ENCODE peak calls at places on chromosomes 5 and 9, in seven cellular contexts. One of them, this sample, is unnamed.
A peak's percentile ranks its signal among the peaks of the same experiment; 100 is the strongest.

GRCh38 chr9:119838210-119838609 is 469.0 kb upstream of the BRINP1 start:
- DNase-seq in fibroblast of lung: no peak
- DNase-seq in HCT116: no peak
- DNase-seq in mammary epithelial cell: no peak
- DNase-seq in PC-3: no peak
- DNase-seq in neural progenitor cell: no peak
- DNase-seq in HepG2: no peak
- DNase-seq in this sample: no peak

GRCh38 chr9:4640027-4640426 is 22.1 kb upstream of the PLPP6 start:
- DNase-seq in fibroblast of lung: peak; percentile 17
- DNase-seq in HCT116: peak; percentile 31
- DNase-seq in mammary epithelial cell: no peak
- DNase-seq in PC-3: peak; percentile 27
- DNase-seq in neural progenitor cell: peak; percentile 48
- DNase-seq in HepG2: peak; percentile 15
- DNase-seq in this sample: peak; percentile 46

GRCh38 chr5:154285661-154286408 is 95.3 kb downstream of the GALNT10 start:
- DNase-seq in fibroblast of lung: no peak
- DNase-seq in HCT116: no peak
- DNase-seq in mammary epithelial cell: no peak
- DNase-seq in PC-3: peak; percentile 78
- DNase-seq in neural progenitor cell: peak; percentile 18
- DNase-seq in HepG2: peak; percentile 52
- DNase-seq in this sample: peak; percentile 74

GRCh38 chr9:18359335-18359734 is 114.6 kb upstream of the ADAMTSL1 start:
- DNase-seq in fibroblast of lung: peak; percentile 28
- DNase-seq in HCT116: no peak
- DNase-seq in mammary epithelial cell: peak; percentile 48
- DNase-seq in PC-3: peak; percentile 35
- DNase-seq in neural progenitor cell: no peak
- DNase-seq in HepG2: no peak
- DNase-seq in this sample: peak; percentile 90

GRCh38 chr5:150304481-150305081 is 1.9 kb upstream of the ARSI start:
- DNase-seq in fibroblast of lung: no peak
- DNase-seq in HCT116: no peak
- DNase-seq in mammary epithelial cell: no peak
- DNase-seq in PC-3: no peak
- DNase-seq in neural progenitor cell: no peak
- DNase-seq in HepG2: no peak
- DNase-seq in this sample: no peak

GRCh38 chr5:109844148-109844547 is 154.4 kb downstream of the MAN2A1 start:
- DNase-seq in fibroblast of lung: peak; percentile 42
- DNase-seq in HCT116: no peak
- DNase-seq in mammary epithelial cell: no peak
- DNase-seq in PC-3: peak; percentile 55
- DNase-seq in neural progenitor cell: no peak
- DNase-seq in HepG2: no peak
- DNase-seq in this sample: peak; percentile 22

GRCh38 chr9:129752915-129753724 is at the start of gene PTGES:
- DNase-seq in fibroblast of lung: peak; percentile 83
- DNase-seq in HCT116: peak; percentile 40
- DNase-seq in mammary epithelial cell: peak; percentile 84
- DNase-seq in PC-3: peak; percentile 75
- DNase-seq in neural progenitor cell: peak; percentile 79
- DNase-seq in HepG2: no peak
- DNase-seq in this sample: peak; percentile 94

GRCh38 chr5:39713224-39713911 is 288.6 kb upstream of the DAB2 start:
- DNase-seq in fibroblast of lung: peak; percentile 43
- DNase-seq in HCT116: no peak
- DNase-seq in mammary epithelial cell: no peak
- DNase-seq in PC-3: peak; percentile 93
- DNase-seq in neural progenitor cell: no peak
- DNase-seq in HepG2: no peak
- DNase-seq in this sample: peak; percentile 49

GRCh38 chr9:127867356-127868277 is 9.9 kb downstream of the AK1 start:
- DNase-seq in fibroblast of lung: no peak
- DNase-seq in HCT116: no peak
- DNase-seq in mammary epithelial cell: no peak
- DNase-seq in PC-3: no peak
- DNase-seq in neural progenitor cell: peak; percentile 37
- DNase-seq in HepG2: no peak
- DNase-seq in this sample: no peak

GRCh38 chr9:26157411-26157810 is 479.2 kb upstream of the TUSC1 start:
- DNase-seq in fibroblast of lung: no peak
- DNase-seq in HCT116: no peak
- DNase-seq in mammary epithelial cell: no peak
- DNase-seq in PC-3: no peak
- DNase-seq in neural progenitor cell: no peak
- DNase-seq in HepG2: no peak
- DNase-seq in this sample: no peak

GRCh38 chr9:22693151-22693550 is 246.5 kb downstream of the DMRTA1 start:
- DNase-seq in fibroblast of lung: peak; percentile 4
- DNase-seq in HCT116: no peak
- DNase-seq in mammary epithelial cell: no peak
- DNase-seq in PC-3: peak; percentile 9
- DNase-seq in neural progenitor cell: no peak
- DNase-seq in HepG2: no peak
- DNase-seq in this sample: peak; percentile 39

GRCh38 chr5:175059687-175060194 is 335.4 kb downstream of the MSX2 start:
- DNase-seq in fibroblast of lung: peak; percentile 61
- DNase-seq in HCT116: peak; percentile 10
- DNase-seq in mammary epithelial cell: no peak
- DNase-seq in PC-3: no peak
- DNase-seq in neural progenitor cell: peak; percentile 90
- DNase-seq in HepG2: peak; percentile 24
- DNase-seq in this sample: peak; percentile 6

GRCh38 chr9:136820947-136821332 is 13.2 kb downstream of the RABL6 start:
- DNase-seq in fibroblast of lung: peak; percentile 30
- DNase-seq in HCT116: no peak
- DNase-seq in mammary epithelial cell: no peak
- DNase-seq in PC-3: no peak
- DNase-seq in neural progenitor cell: peak; percentile 41
- DNase-seq in HepG2: no peak
- DNase-seq in this sample: no peak

GRCh38 chr5:59069438-59070079 is 486.7 kb downstream of the RAB3C start:
- DNase-seq in fibroblast of lung: peak; percentile 93
- DNase-seq in HCT116: no peak
- DNase-seq in mammary epithelial cell: peak; percentile 69
- DNase-seq in PC-3: peak; percentile 76
- DNase-seq in neural progenitor cell: no peak
- DNase-seq in HepG2: peak; percentile 68
- DNase-seq in this sample: peak; percentile 96

GRCh38 chr5:92704590-92704989 is 876.4 kb downstream of the NR2F1-AS1 start:
- DNase-seq in fibroblast of lung: no peak
- DNase-seq in HCT116: no peak
- DNase-seq in mammary epithelial cell: no peak
- DNase-seq in PC-3: no peak
- DNase-seq in neural progenitor cell: no peak
- DNase-seq in HepG2: no peak
- DNase-seq in this sample: peak; percentile 66

GRCh38 chr9:95822583-95823431 is 52.7 kb upstream of the ERCC6L2 start:
- DNase-seq in fibroblast of lung: peak; percentile 96
- DNase-seq in HCT116: peak; percentile 2
- DNase-seq in mammary epithelial cell: peak; percentile 73
- DNase-seq in PC-3: peak; percentile 89
- DNase-seq in neural progenitor cell: no peak
- DNase-seq in HepG2: no peak
- DNase-seq in this sample: peak; percentile 72

GRCh38 chr5:6480133-6481051 is 31.7 kb downstream of the UBE2QL1 start:
- DNase-seq in fibroblast of lung: no peak
- DNase-seq in HCT116: no peak
- DNase-seq in mammary epithelial cell: no peak
- DNase-seq in PC-3: peak; percentile 27
- DNase-seq in neural progenitor cell: peak; percentile 15
- DNase-seq in HepG2: no peak
- DNase-seq in this sample: no peak

GRCh38 chr9:18184034-18184800 is 289.7 kb upstream of the ADAMTSL1 start:
- DNase-seq in fibroblast of lung: no peak
- DNase-seq in HCT116: no peak
- DNase-seq in mammary epithelial cell: no peak
- DNase-seq in PC-3: no peak
- DNase-seq in neural progenitor cell: no peak
- DNase-seq in HepG2: no peak
- DNase-seq in this sample: no peak

GRCh38 chr5:138458856-138459255 is 6.4 kb upstream of the EGR1 start:
- DNase-seq in fibroblast of lung: no peak
- DNase-seq in HCT116: no peak
- DNase-seq in mammary epithelial cell: no peak
- DNase-seq in PC-3: no peak
- DNase-seq in neural progenitor cell: no peak
- DNase-seq in HepG2: no peak
- DNase-seq in this sample: no peak

GRCh38 chr5:22908129-22908528 is 55.0 kb upstream of the CDH12 start:
- DNase-seq in fibroblast of lung: peak; percentile 87
- DNase-seq in HCT116: no peak
- DNase-seq in mammary epithelial cell: peak; percentile 40
- DNase-seq in PC-3: peak; percentile 25
- DNase-seq in neural progenitor cell: no peak
- DNase-seq in HepG2: no peak
- DNase-seq in this sample: no peak

GRCh38 chr5:160970605-160971191 is 118.7 kb upstream of the ATP10B start:
- DNase-seq in fibroblast of lung: peak; percentile 1
- DNase-seq in HCT116: no peak
- DNase-seq in mammary epithelial cell: peak; percentile 24
- DNase-seq in PC-3: no peak
- DNase-seq in neural progenitor cell: peak; percentile 49
- DNase-seq in HepG2: no peak
- DNase-seq in this sample: peak; percentile 47

GRCh38 chr5:91438871-91439270 is 55.8 kb upstream of the ARRDC3 start:
- DNase-seq in fibroblast of lung: no peak
- DNase-seq in HCT116: peak; percentile 34
- DNase-seq in mammary epithelial cell: peak; percentile 3
- DNase-seq in PC-3: peak; percentile 41
- DNase-seq in neural progenitor cell: peak; percentile 3
- DNase-seq in HepG2: peak; percentile 4
- DNase-seq in this sample: no peak

DNA sequence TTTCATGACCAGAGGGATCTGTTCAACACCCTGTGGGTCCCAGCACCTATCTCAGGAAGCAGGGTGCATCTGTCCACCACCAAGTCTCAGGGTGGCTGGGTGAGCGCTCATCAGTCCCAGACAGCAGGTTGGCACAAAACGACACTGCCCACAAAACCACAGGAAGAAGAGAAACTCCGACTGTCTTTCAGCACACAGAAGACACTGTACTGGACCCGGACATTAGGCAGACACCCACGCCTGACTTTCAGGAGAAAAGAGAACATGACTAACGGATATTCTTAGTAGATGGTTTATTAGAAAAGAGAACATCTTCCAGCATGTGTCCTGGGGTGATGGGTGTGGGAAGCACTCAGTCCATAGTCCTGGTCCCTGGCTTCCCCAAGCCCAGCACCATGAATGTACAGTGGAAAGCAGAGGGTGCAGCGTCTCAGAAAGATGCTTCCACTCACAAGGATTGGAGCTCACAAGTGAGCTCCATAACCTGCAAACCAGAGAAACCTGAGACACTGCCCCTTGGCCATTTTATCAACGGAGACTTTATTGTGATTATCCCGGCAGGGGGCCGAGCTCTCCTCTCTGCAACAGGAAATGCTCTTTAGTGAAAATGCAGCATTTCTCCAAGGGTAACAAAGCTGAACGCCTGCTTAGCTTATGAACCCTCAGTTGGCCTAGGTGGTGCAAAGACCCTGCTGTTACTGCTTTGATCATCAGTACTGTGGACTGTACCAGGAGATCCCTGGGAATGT is 35.8 kb upstream of the LCP2 start:
- DNase-seq in fibroblast of lung: no peak
- DNase-seq in HCT116: no peak
- DNase-seq in mammary epithelial cell: peak; percentile 50
- DNase-seq in PC-3: no peak
- DNase-seq in neural progenitor cell: peak; percentile 68
- DNase-seq in HepG2: no peak
- DNase-seq in this sample: peak; percentile 35
- H3K27ac ChIP-seq in fibroblast of lung: no peak overlapping the region
- H3K27ac ChIP-seq in HCT116: no peak overlapping the region
- H3K27ac ChIP-seq in mammary epithelial cell: no peak overlapping the region
- H3K27ac ChIP-seq in PC-3: no peak overlapping the region
- H3K27ac ChIP-seq in neural progenitor cell: no peak overlapping the region
- H3K27ac ChIP-seq in HepG2: no peak overlapping the region
- H3K27ac ChIP-seq in this sample: no peak overlapping the region

DNA sequence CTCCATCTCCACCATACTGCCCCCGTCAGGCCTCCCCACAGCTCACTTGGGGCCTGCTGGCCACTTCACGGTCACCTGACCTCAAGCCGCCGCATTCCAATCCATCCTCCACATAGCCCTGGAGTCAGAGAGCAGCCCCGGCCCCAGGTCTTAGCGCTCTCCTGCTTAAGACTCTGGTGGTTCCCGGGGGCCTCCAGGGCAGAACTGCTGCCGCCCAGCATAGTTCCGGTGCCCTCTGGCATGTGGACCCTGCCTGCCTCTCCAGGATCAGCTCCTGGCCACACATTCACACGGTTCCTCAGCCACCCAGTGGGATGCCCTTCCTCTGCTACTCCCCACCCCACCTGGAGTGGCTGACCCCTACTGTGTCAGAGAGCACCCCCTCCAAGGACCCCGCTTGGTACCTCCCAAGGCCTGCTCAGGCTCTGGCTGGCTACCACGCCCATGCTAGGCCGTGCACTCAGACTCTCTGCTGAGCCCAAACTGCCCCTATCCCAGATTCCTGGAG is 8.7 kb downstream of the PHYKPL start:
- DNase-seq in fibroblast of lung: no peak
- DNase-seq in HCT116: no peak
- DNase-seq in mammary epithelial cell: no peak
- DNase-seq in PC-3: no peak
- DNase-seq in neural progenitor cell: peak; percentile 64
- DNase-seq in HepG2: no peak
- DNase-seq in this sample: no peak
- H3K9ac ChIP-seq in fibroblast of lung: no peak overlapping the region
- H3K9ac ChIP-seq in HCT116: no peak overlapping the region
- H3K9ac ChIP-seq in mammary epithelial cell: no peak overlapping the region
- H3K9ac ChIP-seq in PC-3: no peak overlapping the region
- H3K9ac ChIP-seq in neural progenitor cell: no peak overlapping the region
- H3K9ac ChIP-seq in HepG2: no peak overlapping the region
- H3K9ac ChIP-seq in this sample: no peak overlapping the region

DNA sequence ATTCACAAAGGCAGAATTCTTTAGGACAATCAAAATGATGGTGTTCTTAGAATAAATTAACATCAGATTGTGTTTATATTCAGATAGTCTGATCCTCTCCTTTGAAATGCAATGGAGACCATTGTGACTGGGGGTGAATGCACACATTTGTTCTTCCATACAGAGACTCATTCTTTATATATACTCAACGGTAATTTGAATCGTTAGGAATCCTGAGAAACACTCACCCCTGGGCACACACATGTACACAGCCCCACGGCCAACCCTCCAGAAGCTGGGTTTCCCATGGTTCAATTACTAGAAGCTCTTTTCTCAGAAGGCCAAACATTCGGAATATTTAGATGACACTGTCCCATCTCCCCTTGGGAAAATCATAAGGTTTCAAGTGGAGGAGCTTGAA is 57.5 kb upstream of the EPB41L4B start:
- DNase-seq in fibroblast of lung: no peak
- DNase-seq in HCT116: no peak
- DNase-seq in mammary epithelial cell: no peak
- DNase-seq in PC-3: no peak
- DNase-seq in neural progenitor cell: no peak
- DNase-seq in HepG2: no peak
- DNase-seq in this sample: no peak
- TF ChIP-seq EZH2 in fibroblast of lung: no peak
- TF ChIP-seq EZH2 in HCT116: no peak
- TF ChIP-seq EZH2 in mammary epithelial cell: no peak
- TF ChIP-seq EZH2 in PC-3: no peak
- TF ChIP-seq EZH2 in neural progenitor cell: no peak
- TF ChIP-seq EZH2 in HepG2: no peak
- TF ChIP-seq EZH2 in this sample: no peak

GRCh38 chr5:124705577-124705976 is 40.9 kb downstream of the ZNF608 start:
- DNase-seq in fibroblast of lung: no peak
- DNase-seq in HCT116: no peak
- DNase-seq in mammary epithelial cell: no peak
- DNase-seq in PC-3: no peak
- DNase-seq in neural progenitor cell: no peak
- DNase-seq in HepG2: no peak
- DNase-seq in this sample: no peak
- H3K27ac ChIP-seq in fibroblast of lung: no peak overlapping the region
- H3K27ac ChIP-seq in HCT116: no peak overlapping the region
- H3K27ac ChIP-seq in mammary epithelial cell: no peak overlapping the region
- H3K27ac ChIP-seq in PC-3: no peak overlapping the region
- H3K27ac ChIP-seq in neural progenitor cell: no peak overlapping the region
- H3K27ac ChIP-seq in HepG2: no peak overlapping the region
- H3K27ac ChIP-seq in this sample: no peak overlapping the region